ENCODE peak calls at places on chromosomes 13 and 19, in four cellular contexts. One of them, this sample, is unnamed.

GRCh38 chr19:33193269-33193863 is 764 bp upstream of the LRP3 start:
- DNase-seq in GM12878: no peak
- DNase-seq in HepG2: no peak
- DNase-seq in HCT116: no peak
- DNase-seq in this sample: no peak

GRCh38 chr13:107835339-107836018 is 379.9 kb downstream of the LIG4 start:
- DNase-seq in HCT116: no peak
- DNase-seq in HepG2: no peak
- DNase-seq in GM12878: no peak
- DNase-seq in this sample: no peak

GRCh38 chr13:84528408-84529055 is 646.3 kb upstream of the SLITRK1 start:
- DNase-seq in GM12878: no peak
- DNase-seq in HCT116: no peak
- DNase-seq in HepG2: no peak
- DNase-seq in this sample: no peak

GRCh38 chr19:1974381-1975066 is 33.6 kb downstream of the CSNK1G2 start:
- DNase-seq in HCT116: no peak
- DNase-seq in GM12878: no peak
- DNase-seq in HepG2: no peak
- DNase-seq in this sample: no peak

GRCh38 chr19:16168465-16169081 is 4.8 kb downstream of the CIB3 start:
- DNase-seq in GM12878: no peak
- DNase-seq in HepG2: no peak
- DNase-seq in HCT116: no peak
- DNase-seq in this sample: peak

GRCh38 chr13:111064661-111065060 is 50.4 kb upstream of the ARHGEF7 start:
- DNase-seq in HepG2: no peak
- DNase-seq in HCT116: no peak
- DNase-seq in GM12878: no peak
- DNase-seq in this sample: no peak

GRCh38 chr19:10085641-10086031 is 481 bp upstream of the SHFL start:
- DNase-seq in GM12878: no peak
- DNase-seq in HCT116: no peak
- DNase-seq in HepG2: no peak
- DNase-seq in this sample: no peak

GRCh38 chr13:44108345-44108858 is 228.7 kb downstream of the LACC1 start:
- DNase-seq in HepG2: peak
- DNase-seq in GM12878: no peak
- DNase-seq in HCT116: no peak
- DNase-seq in this sample: no peak

GRCh38 chr13:32026619-32027018 is 5.0 kb upstream of the FRY start:
- DNase-seq in HCT116: no peak
- DNase-seq in GM12878: no peak
- DNase-seq in HepG2: no peak
- DNase-seq in this sample: no peak

GRCh38 chr19:55076321-55076720 is 652 bp downstream of the EPS8L1 start:
- DNase-seq in HCT116: no peak
- DNase-seq in GM12878: no peak
- DNase-seq in HepG2: no peak
- DNase-seq in this sample: no peak

GRCh38 chr19:14150041-14150769 is 13.8 kb upstream of the ASF1B start:
- DNase-seq in GM12878: no peak
- DNase-seq in HepG2: no peak
- DNase-seq in HCT116: no peak
- DNase-seq in this sample: no peak

GRCh38 chr13:23996456-23996855 is 99.2 kb upstream of the C1QTNF9B start:
- DNase-seq in GM12878: no peak
- DNase-seq in HepG2: no peak
- DNase-seq in HCT116: no peak
- DNase-seq in this sample: no peak

GRCh38 chr19:3335431-3336350 is 30.7 kb upstream of the NFIC start:
- DNase-seq in HepG2: no peak
- DNase-seq in HCT116: no peak
- DNase-seq in GM12878: no peak
- DNase-seq in this sample: no peak

GRCh38 chr19:7254590-7254989 is 39.6 kb downstream of the INSR start:
- DNase-seq in GM12878: no peak
- DNase-seq in HepG2: no peak
- DNase-seq in HCT116: no peak
- DNase-seq in this sample: no peak

GRCh38 chr19:4326837-4327251 is 11.8 kb downstream of the STAP2 start:
- DNase-seq in HCT116: no peak
- DNase-seq in HepG2: no peak
- DNase-seq in GM12878: no peak
- DNase-seq in this sample: peak

GRCh38 chr13:75812751-75813181 is 176.6 kb downstream of the LMO7 start:
- DNase-seq in HCT116: no peak
- DNase-seq in HepG2: no peak
- DNase-seq in GM12878: no peak
- DNase-seq in this sample: no peak

GRCh38 chr13:50934735-50935419 is 25.3 kb downstream of the RNASEH2B start:
- DNase-seq in HepG2: no peak
- DNase-seq in GM12878: no peak
- DNase-seq in HCT116: no peak
- DNase-seq in this sample: no peak

GRCh38 chr19:342801-343421 is 1.7 kb downstream of the MIER2 start:
- DNase-seq in GM12878: peak
- DNase-seq in HepG2: no peak
- DNase-seq in HCT116: peak
- DNase-seq in this sample: peak

GRCh38 chr19:16579381-16579780 is 7.2 kb upstream of the SLC35E1 start:
- DNase-seq in HepG2: no peak
- DNase-seq in HCT116: no peak
- DNase-seq in GM12878: no peak
- DNase-seq in this sample: no peak

GRCh38 chr19:19465436-19466070 is 49.8 kb downstream of the TSSK6 start:
- DNase-seq in GM12878: no peak
- DNase-seq in HCT116: no peak
- DNase-seq in HepG2: no peak
- DNase-seq in this sample: no peak

GRCh38 chr19:43939557-43940260 is 4.6 kb upstream of the ZNF45 start:
- DNase-seq in HCT116: no peak
- DNase-seq in HepG2: no peak
- DNase-seq in GM12878: no peak
- DNase-seq in this sample: no peak
- TF ChIP-seq REST in HCT116: no peak
- TF ChIP-seq REST in HepG2: no peak
- TF ChIP-seq REST in GM12878: no peak
- TF ChIP-seq REST in this sample: no peak

GRCh38 chr19:49616945-49617344 is 23.0 kb downstream of the RRAS start:
- DNase-seq in HepG2: no peak
- DNase-seq in GM12878: no peak
- DNase-seq in HCT116: no peak
- DNase-seq in this sample: no peak

GRCh38 chr19:49615861-49616260 is 24.1 kb downstream of the RRAS start:
- DNase-seq in HepG2: no peak
- DNase-seq in GM12878: no peak
- DNase-seq in HCT116: no peak
- DNase-seq in this sample: no peak

GRCh38 chr19:49616532-49616931 is 23.4 kb downstream of the RRAS start:
- DNase-seq in GM12878: no peak
- DNase-seq in HepG2: no peak
- DNase-seq in HCT116: no peak
- DNase-seq in this sample: no peak

GRCh38 chr19:49613374-49613773 is 22.4 kb downstream of the PRR12 start:
- DNase-seq in GM12878: no peak
- DNase-seq in HCT116: no peak
- DNase-seq in HepG2: no peak
- DNase-seq in this sample: no peak

DNA sequence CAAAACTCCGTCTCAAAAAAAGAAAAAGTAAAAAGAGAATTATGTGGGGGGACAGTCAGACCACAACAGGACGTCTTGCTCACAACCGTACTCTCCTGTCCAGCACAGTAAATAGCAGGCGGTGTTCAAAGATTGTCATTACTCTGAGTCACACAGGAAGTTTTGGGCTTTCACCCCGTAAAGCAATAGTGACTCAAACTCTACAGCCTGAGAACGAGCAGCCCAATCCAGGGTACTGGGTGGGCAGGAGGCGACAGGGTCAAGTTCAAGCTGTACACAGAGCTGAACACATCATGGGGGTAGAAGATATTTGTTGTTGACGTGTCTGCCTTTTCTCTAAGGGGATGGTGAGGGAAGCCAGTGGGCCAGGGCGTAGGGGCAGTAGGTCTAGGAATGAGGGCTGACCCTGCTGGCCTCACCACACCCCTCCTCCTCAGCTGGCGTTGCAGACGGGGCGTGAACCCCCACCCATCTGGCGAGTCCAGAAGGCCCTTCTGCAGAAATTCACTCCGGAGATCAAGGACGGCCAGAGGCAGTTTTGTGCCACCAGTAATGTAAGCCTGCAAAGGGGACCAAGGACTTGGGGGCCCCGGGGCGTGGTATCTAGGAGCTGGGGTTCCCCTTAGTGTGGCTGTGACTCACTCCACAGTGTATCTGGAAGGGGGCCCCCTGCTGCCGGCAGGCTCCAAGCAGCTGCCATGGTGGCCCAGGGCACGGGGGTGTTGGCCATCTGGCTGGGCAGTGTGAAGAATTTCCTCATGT is 23.3 kb downstream of the PRR12 start:
- DNase-seq in HCT116: no peak
- DNase-seq in HepG2: peak
- DNase-seq in GM12878: no peak
- DNase-seq in this sample: no peak
- TF ChIP-seq SP1 in HCT116: peak
- TF ChIP-seq SP1 in HepG2: no peak
- TF ChIP-seq SP1 in GM12878: no peak
- TF ChIP-seq SP1 in this sample: no peak

DNA sequence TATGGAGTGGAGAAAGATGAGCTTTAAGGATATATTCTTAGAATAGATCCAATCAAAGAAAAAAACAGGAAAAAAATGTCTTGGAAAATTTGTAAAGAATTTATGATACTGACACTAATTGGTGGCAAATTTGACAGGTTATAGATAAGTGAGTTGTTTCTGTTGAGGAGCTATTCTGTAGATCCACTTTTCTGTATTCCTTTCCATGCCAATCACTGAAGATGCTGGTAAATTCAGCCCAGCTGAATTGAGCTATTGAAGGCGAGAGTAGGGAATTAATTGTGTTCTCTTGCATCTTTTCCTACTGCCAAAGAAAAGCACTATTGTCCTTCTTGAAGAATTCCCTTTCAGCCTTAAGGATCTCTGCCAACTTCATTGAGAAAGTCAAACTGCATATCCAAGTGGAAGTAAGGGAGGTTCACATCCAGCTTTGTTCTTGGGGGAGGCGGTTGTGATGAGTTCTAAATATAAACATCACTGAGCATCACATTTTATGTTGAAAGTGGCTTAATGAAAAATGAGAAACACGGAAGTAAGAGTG is 113.1 kb downstream of the PCDH9 start:
- DNase-seq in HCT116: no peak
- DNase-seq in GM12878: no peak
- DNase-seq in HepG2: no peak
- DNase-seq in this sample: no peak
- TF ChIP-seq REST in HCT116: no peak
- TF ChIP-seq REST in GM12878: no peak
- TF ChIP-seq REST in HepG2: no peak
- TF ChIP-seq REST in this sample: no peak

DNA sequence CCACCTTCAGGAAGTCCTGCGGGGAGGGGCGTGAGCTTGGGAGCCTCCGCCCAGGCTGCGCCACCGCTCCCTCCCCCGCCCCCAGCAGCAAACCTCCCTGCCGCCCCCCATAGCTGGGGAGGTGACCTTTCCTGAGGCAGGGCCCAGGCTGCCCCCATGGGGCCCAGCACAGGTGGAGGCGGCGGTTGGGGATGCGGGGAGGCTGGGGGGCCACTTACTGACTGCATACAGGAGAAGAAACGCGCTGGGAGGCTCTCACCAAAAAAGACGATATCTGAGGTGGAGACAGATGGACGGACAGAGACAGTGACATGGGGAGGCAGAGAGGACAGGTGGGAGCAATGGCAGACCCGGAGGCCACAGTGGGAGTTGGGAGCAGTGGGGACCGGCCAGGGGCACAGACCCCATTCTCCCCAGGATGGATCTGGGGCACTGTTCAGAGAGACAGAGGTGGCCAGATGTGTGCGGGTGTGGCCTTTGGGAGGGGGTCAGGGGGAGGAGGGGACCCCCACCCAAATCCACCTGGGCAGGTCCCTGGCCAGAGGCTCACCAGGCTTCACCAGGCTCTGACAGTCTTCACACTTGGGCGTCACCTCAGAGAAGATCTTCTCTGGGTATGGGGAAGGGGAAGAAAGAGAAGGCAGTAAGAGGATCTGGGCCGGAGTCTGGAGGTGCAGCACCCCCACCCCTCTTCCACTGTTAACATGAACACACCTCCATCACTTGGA is 3.0 kb upstream of the RINL start:
- DNase-seq in HCT116: no peak
- DNase-seq in GM12878: no peak
- DNase-seq in HepG2: no peak
- DNase-seq in this sample: no peak
- TF ChIP-seq SP1 in HCT116: no peak
- TF ChIP-seq SP1 in GM12878: no peak
- TF ChIP-seq SP1 in HepG2: no peak
- TF ChIP-seq SP1 in this sample: no peak

DNA sequence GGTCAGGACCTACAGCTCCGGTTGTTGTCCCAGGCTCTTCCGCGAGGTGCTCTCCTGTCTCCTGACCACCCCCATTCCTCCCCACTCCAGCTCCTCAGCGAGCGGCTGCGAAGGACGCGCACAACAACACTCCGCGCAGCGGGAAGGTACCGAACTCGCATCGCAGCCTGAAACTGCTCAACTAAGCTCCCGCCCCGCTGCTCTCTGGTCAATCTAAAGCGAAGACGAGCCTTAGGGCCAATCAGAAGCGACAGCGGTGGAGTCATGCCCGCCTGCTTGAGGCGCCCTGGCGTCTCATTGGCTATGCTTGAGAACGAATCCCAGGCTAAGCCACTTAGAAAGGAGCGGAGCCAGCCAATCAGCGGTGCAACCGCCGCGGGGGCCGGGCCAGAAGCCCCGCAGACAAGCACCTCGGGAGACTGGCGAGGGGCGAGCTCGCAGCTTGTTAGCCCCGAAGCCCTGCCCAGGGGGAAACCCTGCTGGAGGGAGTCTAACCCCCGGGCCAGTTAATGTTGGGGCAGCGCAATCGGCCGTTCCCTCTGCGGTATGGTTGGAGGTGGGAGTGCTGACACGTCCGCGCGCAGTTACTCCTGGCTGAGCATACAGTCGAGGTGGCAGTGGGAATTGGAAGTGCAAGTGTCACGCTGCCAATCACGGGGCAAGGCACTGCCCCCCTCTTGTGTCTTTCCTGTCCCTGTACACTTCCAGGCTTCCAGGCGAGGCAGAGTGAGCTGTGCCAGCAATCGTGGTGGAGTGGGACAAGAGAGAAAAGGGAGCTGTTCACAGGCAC is 1.9 kb upstream of the ZBTB32 start:
- DNase-seq in GM12878: peak
- DNase-seq in HCT116: peak
- DNase-seq in HepG2: peak
- DNase-seq in this sample: peak
- TF ChIP-seq REST in GM12878: no peak
- TF ChIP-seq REST in HCT116: no peak
- TF ChIP-seq REST in HepG2: no peak
- TF ChIP-seq REST in this sample: no peak

This sample was measured in K562.